ENCODE peak calls at places on chromosomes 12 and 14, in four cellular contexts. E is astrocyte, W is endothelial cell of umbilical vein, M is GM23248. I is an unnamed sample.

GRCh38 chr14:68199465-68200145 is 380.0 kb downstream of the RAD51B start:
- DNase-seq in E (peak; percentile 87), W (peak; percentile 97), M (no peak), I (no peak)

GRCh38 chr14:34214961-34215360 is 247.1 kb downstream of the SPTSSA start:
- DNase-seq in E (peak; percentile 54), W (no peak), M (peak; percentile 32), I (no peak)

GRCh38 chr12:49661191-49661590 is 37.8 kb downstream of the PRPF40B start:
- DNase-seq in E (no peak), W (no peak), M (no peak), I (no peak)

GRCh38 chr12:93573552-93574223 is 1.2 kb downstream of the SOCS2 start:
- DNase-seq in E (peak; percentile 12), W (no peak), M (peak; percentile 80), I (peak; percentile 20)

GRCh38 chr12:1518763-1519516 is 75.4 kb downstream of the FBXL14 start:
- DNase-seq in E (peak; percentile 91), W (peak; percentile 41), M (peak; percentile 83), I (peak; percentile 40)

GRCh38 chr12:43676183-43676813 is 82.3 kb downstream of the PUS7L start:
- DNase-seq in E (no peak), W (peak; percentile 16), M (peak; percentile 24), I (peak; percentile 8)

GRCh38 chr14:95504135-95505029 is 12.1 kb downstream of the SYNE3 start:
- DNase-seq in E (peak; percentile 66), W (peak; percentile 50), M (peak; percentile 87), I (no peak)

GRCh38 chr12:97022831-97023230 is 115.8 kb downstream of the NEDD1 start:
- DNase-seq in E (no peak), W (no peak), M (no peak), I (no peak)

GRCh38 chr14:36647827-36648753 is 13.6 kb upstream of the PAX9 start:
- DNase-seq in E (peak; percentile 15), W (peak; percentile 40), M (peak; percentile 76), I (peak; percentile 74)

GRCh38 chr14:67710209-67710608 is 8.5 kb downstream of the RDH12 start:
- DNase-seq in E (no peak), W (no peak), M (no peak), I (no peak)

GRCh38 chr14:89648924-89649323 is 231.9 kb upstream of the FOXN3 start:
- DNase-seq in E (no peak), W (no peak), M (no peak), I (no peak)

GRCh38 chr12:43482311-43483085 is 69.5 kb downstream of the ADAMTS20 start:
- DNase-seq in E (no peak), W (no peak), M (no peak), I (no peak)

GRCh38 chr12:88893801-88894200 is 313.5 kb upstream of the KITLG start:
- DNase-seq in E (no peak), W (no peak), M (peak; percentile 1), I (no peak)

GRCh38 chr14:27056586-27056985 is 458.8 kb upstream of the NOVA1 start:
- DNase-seq in E (no peak), W (no peak), M (no peak), I (peak; percentile 4)

GRCh38 chr12:2384533-2385328 is 331.9 kb downstream of the CACNA1C start:
- DNase-seq in E (peak; percentile 58), W (no peak), M (peak; percentile 86), I (peak; percentile 77)

GRCh38 chr12:1500095-1500801 is 94.1 kb downstream of the FBXL14 start:
- DNase-seq in E (peak; percentile 58), W (no peak), M (peak; percentile 87), I (no peak)

GRCh38 chr12:97572220-97572619 is 109.6 kb downstream of the RMST start:
- DNase-seq in E (no peak), W (no peak), M (no peak), I (no peak)

GRCh38 chr14:101873401-101873800 is 91.0 kb upstream of the DYNC1H1 start:
- DNase-seq in E (no peak), W (peak; percentile 23), M (no peak), I (no peak)

GRCh38 chr12:80861636-80862378 is 75.9 kb downstream of the LIN7A start:
- DNase-seq in E (peak; percentile 64), W (no peak), M (peak; percentile 78), I (no peak)

GRCh38 chr12:111056618-111057521 is 136.5 kb upstream of the MYL2 start:
- DNase-seq in E (no peak), W (no peak), M (no peak), I (no peak)

GRCh38 chr12:32549675-32550079 is 129.4 kb upstream of the DNM1L start:
- DNase-seq in E (peak; percentile 73), W (no peak), M (peak; percentile 64), I (peak; percentile 17)

GRCh38 chr12:75878382-75878720 is 153.2 kb downstream of the PHLDA1 start:
- DNase-seq in E (no peak), W (peak; percentile 68), M (no peak), I (peak; percentile 47)

GRCh38 chr12:130764475-130765185 is 48.5 kb upstream of the RIMBP2 start:
- DNase-seq in E (peak; percentile 49), W (peak; percentile 15), M (peak; percentile 63), I (no peak)

GRCh38 chr14:30177776-30178175 is 250.1 kb upstream of the PRKD1 start:
- DNase-seq in E (no peak), W (no peak), M (no peak), I (no peak)

GRCh38 chr12:10190558-10191388 is 11.9 kb downstream of the TMEM52B start:
- DNase-seq in E (peak; percentile 46), W (peak; percentile 74), M (peak; percentile 83), I (peak; percentile 80)

GRCh38 chr12:52993558-52993869 is 12.7 kb upstream of the EIF4B start:
- DNase-seq in E (no peak), W (no peak), M (no peak), I (no peak)
- H2AFZ ChIP-seq in E (no peak overlapping the region), W (no peak overlapping the region), M (peak overlapping the region; percentile 45), I (no peak overlapping the region)

GRCh38 chr12:70243510-70244331 is 488 bp downstream of the CNOT2 start:
- DNase-seq in E (peak; percentile 54), W (peak; percentile 73), M (peak; percentile 82), I (peak; percentile 85)
- H2AFZ ChIP-seq in E (peak overlapping the region; percentile 89), W (peak overlapping the region; percentile 83), M (peak overlapping the region; percentile 79), I (peak overlapping the region; percentile 88)

DNA sequence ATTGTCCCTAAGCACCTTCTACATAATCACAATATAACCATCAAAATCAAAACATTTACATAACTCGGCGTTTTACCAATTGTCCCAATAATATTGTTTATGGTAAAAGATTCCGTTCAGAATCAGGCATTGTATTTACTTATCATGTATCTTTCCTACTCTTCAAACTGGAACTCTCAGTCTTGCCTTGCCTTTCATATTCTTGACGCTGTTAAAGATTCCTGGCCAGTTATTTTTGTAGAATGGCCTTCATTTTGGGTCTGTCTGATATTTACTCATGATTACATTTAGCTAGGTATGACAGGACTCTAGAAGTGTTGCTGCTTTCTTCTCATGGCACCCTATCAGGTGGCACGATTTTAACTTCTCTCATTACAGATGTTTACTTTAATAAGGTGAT is 850 bp upstream of the HEATR5A start:
- DNase-seq in E (no peak), W (no peak), M (no peak), I (no peak)
- H2AFZ ChIP-seq in E (peak overlapping the region; percentile 82), W (peak overlapping the region; percentile 98), M (peak overlapping the region; percentile 91), I (peak overlapping the region; percentile 99)

GRCh38 chr12:122001379-122002209 is 20.1 kb upstream of the BCL7A start:
- DNase-seq in E (no peak), W (no peak), M (no peak), I (no peak)

GRCh38 chr12:121992059-121992879 is 29.4 kb upstream of the BCL7A start:
- DNase-seq in E (peak; percentile 99), W (peak; percentile 97), M (peak; percentile 98), I (peak; percentile 38)

GRCh38 chr12:121996945-121997612 is 24.6 kb upstream of the BCL7A start:
- DNase-seq in E (no peak), W (no peak), M (peak; percentile 49), I (no peak)

GRCh38 chr12:121990692-121991603 is 30.7 kb upstream of the BCL7A start:
- DNase-seq in E (peak; percentile 36), W (no peak), M (peak; percentile 47), I (no peak)

GRCh38 chr12:121996050-121996944 is 25.4 kb upstream of the BCL7A start:
- DNase-seq in E (no peak), W (no peak), M (no peak), I (no peak)
- H2AFZ ChIP-seq in E (no peak overlapping the region), W (no peak overlapping the region), M (peak overlapping the region; percentile 20), I (no peak overlapping the region)

DNA sequence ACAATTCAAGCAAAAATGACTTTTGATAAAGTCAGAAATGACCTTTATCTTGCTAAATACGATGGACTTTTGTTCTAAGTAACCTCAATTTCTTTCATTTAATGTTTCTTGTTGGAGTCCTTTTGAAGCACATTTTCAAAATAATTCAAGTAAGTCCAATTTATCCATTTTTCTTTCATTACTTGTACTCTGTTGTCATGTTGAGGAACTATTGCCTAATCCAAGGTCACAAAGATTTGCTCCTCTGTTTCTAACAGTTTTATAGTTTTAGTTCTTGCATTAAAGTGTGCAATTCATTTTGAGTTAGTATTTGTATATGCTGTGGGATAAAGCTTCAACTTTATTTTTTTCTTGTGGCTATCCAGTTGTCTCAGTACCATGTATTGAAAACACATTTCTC is 66.7 kb downstream of the CCER1 start:
- DNase-seq in E (no peak), W (no peak), M (no peak), I (no peak)
- H2AFZ ChIP-seq in E (no peak overlapping the region), W (no peak overlapping the region), M (no peak overlapping the region), I (no peak overlapping the region)

GRCh38 chr12:42285431-42285830 is 40.5 kb downstream of the ZCRB1 start:
- DNase-seq in E (no peak), W (no peak), M (no peak), I (no peak)
- H2AFZ ChIP-seq in E (no peak overlapping the region), W (no peak overlapping the region), M (no peak overlapping the region), I (no peak overlapping the region)

GRCh38 chr14:75568141-75568540 is 10.3 kb upstream of the FLVCR2 start:
- DNase-seq in E (no peak), W (no peak), M (no peak), I (no peak)

GRCh38 chr14:75566752-75567151 is 11.7 kb upstream of the FLVCR2 start:
- DNase-seq in E (no peak), W (no peak), M (no peak), I (no peak)

GRCh38 chr14:75568791-75569190 is 9.6 kb upstream of the FLVCR2 start:
- DNase-seq in E (no peak), W (no peak), M (no peak), I (no peak)

GRCh38 chr14:75563931-75564330 is 14.5 kb upstream of the FLVCR2 start:
- DNase-seq in E (no peak), W (no peak), M (no peak), I (no peak)

GRCh38 chr14:75566321-75566720 is 12.1 kb upstream of the FLVCR2 start:
- DNase-seq in E (no peak), W (no peak), M (peak; percentile 55), I (peak; percentile 20)
- H2AFZ ChIP-seq in E (no peak overlapping the region), W (no peak overlapping the region), M (no peak overlapping the region), I (no peak overlapping the region)

DNA sequence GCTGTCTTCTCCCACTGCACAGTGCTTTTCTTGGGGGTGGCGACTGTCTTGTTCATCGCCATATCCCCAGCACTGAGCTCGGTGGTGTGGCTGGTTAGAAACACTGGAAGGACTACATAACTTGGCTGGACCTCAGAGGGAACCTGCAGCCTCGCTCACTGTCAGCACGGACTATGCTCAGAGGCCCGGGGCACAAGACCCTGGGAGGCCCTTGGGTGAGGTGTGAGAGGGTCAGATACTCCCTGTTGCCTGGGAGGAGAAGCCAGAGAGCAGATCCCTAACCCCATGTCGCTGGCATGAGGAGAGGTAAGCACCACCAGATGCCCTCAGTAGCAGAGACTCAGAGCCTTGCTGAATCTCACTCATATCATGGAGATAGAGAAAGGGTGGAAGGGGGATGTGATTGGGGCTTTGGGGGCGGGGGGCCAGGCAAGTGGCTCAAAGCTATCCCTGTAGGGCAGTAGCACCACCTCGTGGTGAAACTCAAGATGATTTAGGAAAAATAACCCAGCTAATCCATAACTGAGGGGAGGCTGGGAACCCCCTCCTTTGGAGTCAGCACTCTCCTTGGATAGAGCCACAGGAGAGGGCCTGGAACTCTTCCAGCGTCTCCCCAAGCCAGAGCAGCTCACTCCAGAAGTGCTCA is 18.7 kb upstream of the HDAC7 start:
- DNase-seq in E (no peak), W (peak; percentile 41), M (peak; percentile 71), I (peak; percentile 50)
- H2AFZ ChIP-seq in E (no peak overlapping the region), W (no peak overlapping the region), M (no peak overlapping the region), I (no peak overlapping the region)